ENCODE peak calls at places on chromosomes 3 and 15, in five cellular contexts. H is HFF-Myc, O is NT2/D1, K is activated T-helper 1 cell treated with Interleukin-2 at 50 U/mL for 16 hours, F is HS-5. V is an unnamed sample.

GRCh38 chr3:72154391-72155300 is 369.7 kb upstream of the PROK2 start:
- DNase-seq in O (no peak), K (no peak), F (no peak), H (no peak), V (no peak)

GRCh38 chr15:96171842-96172241 is 158.7 kb upstream of the NR2F2 start:
- DNase-seq in K (no peak), F (no peak), O (no peak), H (no peak), V (no peak)

GRCh38 chr3:150345021-150345538 is 63.0 kb upstream of the TSC22D2 start:
- DNase-seq in F (no peak), O (no peak), H (no peak), K (no peak), V (no peak)

GRCh38 chr3:57688291-57688690 is 4.6 kb downstream of the DENND6A start:
- DNase-seq in O (no peak), F (no peak), K (no peak), H (no peak), V (no peak)

GRCh38 chr15:73709671-73710070 is 25.5 kb downstream of the CD276 start:
- DNase-seq in K (no peak), O (no peak), H (no peak), F (no peak), V (no peak)

GRCh38 chr3:147410126-147410517 is 957 bp downstream of the ZIC1 start:
- DNase-seq in F (no peak), O (no peak), K (no peak), H (no peak), V (no peak)

GRCh38 chr15:74776851-74777768 is 4.8 kb upstream of the CSK start:
- DNase-seq in H (no peak), K (peak; percentile 45), O (no peak), F (no peak), V (peak; percentile 75)

GRCh38 chr3:126782554-126782953 is 78.5 kb downstream of the CHCHD6 start:
- DNase-seq in O (no peak), K (no peak), H (peak; percentile 70), F (peak; percentile 92), V (no peak)

GRCh38 chr15:79434361-79434760 is 2.2 kb downstream of the MINAR1 start:
- DNase-seq in O (no peak), F (no peak), K (no peak), H (no peak), V (no peak)

GRCh38 chr3:34016925-34017592 is 218.6 kb downstream of the PDCD6IP start:
- DNase-seq in O (no peak), K (no peak), H (no peak), F (no peak), V (no peak)

GRCh38 chr15:93997071-93997658 is 234.2 kb upstream of the MCTP2 start:
- DNase-seq in H (no peak), O (no peak), F (no peak), K (no peak), V (no peak)

GRCh38 chr3:187728248-187728647 is 17.0 kb downstream of the BCL6 start:
- DNase-seq in K (no peak), F (no peak), H (no peak), O (no peak), V (no peak)

V was measured in activated T-cell treated with anti-CD3 and anti-CD28 coated beads, Interleukin-2, amount 50 U/mL, for 72 hours.